ENCODE peak calls at places on chromosomes 1 and 21, in eight cellular contexts. C, F, P, A, D, Q, G and N are unnamed samples.

GRCh38 chr1:2526824-2527552 is 592 bp upstream of the PANK4 start:
- DNase-seq in C (no peak), Q (peak), P (peak), A (no peak), D (no peak), G (no peak), F (peak), N (peak)

GRCh38 chr1:111515291-111516007 is 12.0 kb upstream of the ADORA3 start:
- DNase-seq in A (no peak), D (no peak), C (no peak), P (peak), Q (peak), F (no peak), G (no peak), N (peak)

GRCh38 chr21:46509760-46510159 is 51.1 kb downstream of the DIP2A start:
- DNase-seq in C (peak), F (peak), G (no peak), P (no peak), A (no peak), Q (peak), D (peak), N (no peak)

GRCh38 chr1:111747282-111747734 is 8.1 kb upstream of the INKA2 start:
- DNase-seq in Q (peak), D (peak), A (peak), C (peak), G (no peak), F (peak), P (peak), N (peak)

GRCh38 chr1:109950509-109950908 is 34.1 kb upstream of the AHCYL1 start:
- DNase-seq in A (no peak), C (no peak), P (no peak), F (no peak), G (no peak), D (no peak), Q (no peak), N (no peak)

GRCh38 chr1:4212796-4213195 is 312.7 kb upstream of the C1orf174 start:
- DNase-seq in C (no peak), Q (no peak), A (no peak), G (no peak), D (no peak), F (no peak), P (no peak), N (no peak)

GRCh38 chr1:206471415-206471801 is 1.1 kb downstream of the IKBKE start:
- DNase-seq in Q (no peak), A (no peak), D (no peak), G (no peak), F (no peak), C (no peak), P (no peak), N (no peak)

GRCh38 chr1:230262867-230263572 is 163.1 kb downstream of the PGBD5 start:
- DNase-seq in Q (no peak), P (no peak), A (no peak), G (no peak), D (no peak), C (no peak), F (no peak), N (no peak)

GRCh38 chr1:72122099-72122893 is 160.0 kb downstream of the NEGR1 start:
- DNase-seq in A (no peak), C (no peak), G (peak), P (peak), F (no peak), Q (no peak), D (no peak), N (peak)

GRCh38 chr1:30911061-30911954 is 2.8 kb upstream of the SDC3 start:
- DNase-seq in A (peak), F (peak), C (peak), D (peak), G (peak), P (peak), Q (peak), N (peak)

GRCh38 chr1:43850599-43851233 is 82.9 kb upstream of the ARTN start:
- DNase-seq in C (no peak), F (no peak), D (no peak), A (no peak), P (no peak), G (no peak), Q (no peak), N (no peak)

GRCh38 chr1:167501513-167502191 is 16.7 kb downstream of the CD247 start:
- DNase-seq in D (peak), C (no peak), F (no peak), G (no peak), A (peak), Q (no peak), P (no peak), N (no peak)

GRCh38 chr1:91511386-91511785 is 10.7 kb downstream of the CDC7 start:
- DNase-seq in P (peak), Q (peak), A (no peak), C (peak), G (no peak), F (peak), D (peak), N (peak)

GRCh38 chr21:38623552-38623951 is 125.3 kb upstream of the ERG start:
- DNase-seq in Q (no peak), C (no peak), G (no peak), A (no peak), D (no peak), F (no peak), P (no peak), N (no peak)

GRCh38 chr1:114262314-114262960 is 108.8 kb upstream of the SYT6 start:
- DNase-seq in C (no peak), D (no peak), P (no peak), G (no peak), A (no peak), F (no peak), Q (no peak), N (no peak)

GRCh38 chr1:14254184-14254583 is 344.3 kb upstream of the KAZN start:
- DNase-seq in D (no peak), P (no peak), A (no peak), C (no peak), Q (no peak), G (no peak), F (no peak), N (no peak)